ENCODE peak calls at places on chromosome 1, in nine cellular contexts. V, G, U, M, Z, J, B, T and C are unnamed samples.

GRCh38 chr1:28141685-28142084 is 34.8 kb downstream of the PTAFR start:
- DNase-seq in V (no peak), G (no peak), U (no peak), M (no peak), Z (no peak), J (no peak), B (no peak), T (no peak), C (no peak)

GRCh38 chr1:103523346-103523745 is 2.2 kb upstream of the RNPC3 start:
- DNase-seq in V (no peak), G (no peak), U (no peak), M (no peak), Z (no peak), J (no peak), B (no peak), T (no peak), C (no peak)

GRCh38 chr1:33036051-33036525 is 595 bp downstream of the AK2 start:
- DNase-seq in V (peak; percentile 63), G (peak; percentile 19), U (peak; percentile 63), M (no peak), Z (no peak), J (no peak), B (peak; percentile 37), T (peak; percentile 59), C (no peak)

GRCh38 chr1:64537942-64538341 is 68.0 kb downstream of the CACHD1 start:
- DNase-seq in V (no peak), G (no peak), U (no peak), M (peak; percentile 24), Z (no peak), J (no peak), B (no peak), T (no peak), C (no peak)

GRCh38 chr1:67376381-67376780 is 53.8 kb downstream of the SERBP1 start:
- DNase-seq in V (no peak), G (no peak), U (no peak), M (no peak), Z (no peak), J (no peak), B (no peak), T (no peak), C (no peak)

GRCh38 chr1:93980320-93980744 is 71.1 kb upstream of the GCLM start:
- DNase-seq in V (no peak), G (no peak), U (no peak), M (no peak), Z (no peak), J (no peak), B (peak; percentile 67), T (peak; percentile 7), C (no peak)

GRCh38 chr1:247037483-247038320 is 29.8 kb upstream of the ZNF695 start:
- DNase-seq in V (no peak), G (no peak), U (no peak), M (no peak), Z (no peak), J (no peak), B (no peak), T (no peak), C (no peak)

GRCh38 chr1:44689447-44689765 is 14.9 kb downstream of the ARMH1 start:
- DNase-seq in V (no peak), G (no peak), U (no peak), M (no peak), Z (no peak), J (no peak), B (no peak), T (no peak), C (no peak)